ENCODE peak calls at places on chromosome 16, in five cellular contexts. Z is astrocyte of the hippocampus, G is kidney, W is DMS53, Y is Caco-2. U is an unnamed sample.

GRCh38 chr16:84832488-84833141 is 12.8 kb downstream of the CRISPLD2 start:
- DNase-seq in W (no peak), G (peak; percentile 97), Y (no peak), Z (peak; percentile 91), U (peak; percentile 96)

GRCh38 chr16:79698341-79698753 is 97.8 kb upstream of the MAF start:
- DNase-seq in G (peak; percentile 72), Z (no peak), Y (no peak), W (no peak), U (no peak)

GRCh38 chr16:86951831-86952598 is 365.2 kb downstream of the C16orf95 start:
- DNase-seq in Z (peak; percentile 90), Y (no peak), W (no peak), G (no peak), U (peak; percentile 97)

GRCh38 chr16:86033016-86033474 is 134.1 kb downstream of the IRF8 start:
- DNase-seq in Z (no peak), Y (no peak), G (peak; percentile 77), W (no peak), U (no peak)

GRCh38 chr16:56603589-56603988 is 4.8 kb upstream of the MT2A start:
- DNase-seq in G (no peak), W (peak; percentile 79), Y (peak; percentile 76), Z (peak; percentile 49), U (no peak)

GRCh38 chr16:85180047-85180878 is 68.0 kb upstream of the CIBAR2 start:
- DNase-seq in G (peak; percentile 45), W (no peak), Y (no peak), Z (no peak), U (peak; percentile 22)

GRCh38 chr16:80682435-80683070 is 121.8 kb downstream of the CDYL2 start:
- DNase-seq in G (no peak), Z (no peak), Y (no peak), W (no peak), U (peak; percentile 93)

GRCh38 chr16:19884611-19885455 is at the start of gene GPRC5B:
- DNase-seq in G (peak; percentile 79), W (peak; percentile 79), Y (peak; percentile 56), Z (peak; percentile 80), U (peak; percentile 90)

GRCh38 chr16:17072104-17072503 is 398.7 kb downstream of the XYLT1 start:
- DNase-seq in Y (no peak), G (no peak), Z (no peak), W (no peak), U (peak; percentile 78)

GRCh38 chr16:31110106-31111034 is 2.2 kb downstream of the BCKDK start:
- DNase-seq in Y (no peak), Z (no peak), W (no peak), G (no peak), U (peak; percentile 77)

GRCh38 chr16:3089717-3090592 is 9.1 kb downstream of the ZSCAN10 start:
- DNase-seq in Z (no peak), Y (no peak), W (peak; percentile 95), G (peak; percentile 74), U (peak; percentile 69)

GRCh38 chr16:27402964-27403600 is 1.1 kb downstream of the IL21R start:
- DNase-seq in Z (no peak), W (no peak), G (no peak), Y (no peak), U (no peak)

GRCh38 chr16:3171855-3172593 is 16.0 kb upstream of the OR1F1 start:
- DNase-seq in G (peak; percentile 45), Z (no peak), Y (no peak), W (peak; percentile 78), U (peak; percentile 93)

GRCh38 chr16:50802000-50802399 is 60.1 kb downstream of the CYLD start:
- DNase-seq in W (no peak), Y (no peak), G (no peak), Z (peak; percentile 80), U (peak; percentile 67)

GRCh38 chr16:87303431-87303930 is 13.7 kb downstream of the C16orf95 start:
- DNase-seq in Y (no peak), G (no peak), W (no peak), Z (no peak), U (peak; percentile 38)

GRCh38 chr16:48720266-48720665 is 110.3 kb upstream of the N4BP1 start:
- DNase-seq in Y (peak; percentile 52), W (peak; percentile 26), G (no peak), Z (peak; percentile 63), U (no peak)

GRCh38 chr16:12573300-12573699 is 230.4 kb downstream of the CPPED1 start:
- DNase-seq in W (no peak), Y (no peak), Z (no peak), G (no peak), U (no peak)

GRCh38 chr16:1137604-1138003 is 15.3 kb upstream of the CACNA1H start:
- DNase-seq in G (peak; percentile 91), W (peak; percentile 19), Y (no peak), Z (no peak), U (no peak)

GRCh38 chr16:70395345-70395901 is 43.5 kb downstream of the ST3GAL2 start:
- DNase-seq in G (no peak), Y (peak; percentile 90), W (peak; percentile 77), Z (peak; percentile 61), U (peak; percentile 91)

GRCh38 chr16:60329110-60329509 is 1595.0 kb upstream of the GOT2 start:
- DNase-seq in Y (no peak), Z (no peak), W (no peak), G (no peak), U (no peak)